ENCODE peak calls at places on chromosomes 5 and 9, in four cellular contexts. D is posterior vena cava, R is iPS-NIHi11, X is stromal cell of bone marrow. I is an unnamed sample.

GRCh38 chr5:148820778-148821395 is 5.5 kb upstream of the ADRB2 start:
- DNase-seq in D (no peak), R (no peak), X (no peak), I (no peak)

GRCh38 chr5:175148773-175149172 is 295.2 kb downstream of the DRD1 start:
- DNase-seq in X (no peak), D (no peak), R (no peak), I (no peak)

GRCh38 chr9:629136-629535 is 212.4 kb upstream of the DMRT1 start:
- DNase-seq in X (no peak), D (no peak), R (no peak), I (no peak)

GRCh38 chr9:97518909-97519307 is 17.4 kb downstream of the TMOD1 start:
- DNase-seq in X (peak; percentile 75), D (peak; percentile 91), R (no peak), I (peak; percentile 71)

GRCh38 chr5:156942064-156942463 is 21.0 kb downstream of the TIMD4 start:
- DNase-seq in D (no peak), X (no peak), R (peak; percentile 18), I (no peak)

GRCh38 chr5:27906481-27906880 is 868.1 kb upstream of the CDH9 start:
- DNase-seq in D (no peak), X (no peak), R (no peak), I (no peak)

GRCh38 chr5:1668141-1668721 is 131.4 kb downstream of the MRPL36 start:
- DNase-seq in D (peak; percentile 70), X (no peak), R (peak; percentile 49), I (no peak)

GRCh38 chr5:42390115-42390514 is 33.1 kb upstream of the GHR start:
- DNase-seq in D (no peak), R (no peak), X (no peak), I (no peak)

GRCh38 chr9:35616681-35617459 is 1.3 kb downstream of the CD72 start:
- DNase-seq in D (peak; percentile 94), X (peak; percentile 22), R (peak; percentile 74), I (peak; percentile 57)

GRCh38 chr9:93184439-93185221 is 691 bp downstream of the WNK2 start:
- DNase-seq in D (no peak), R (peak; percentile 73), X (no peak), I (no peak)